ENCODE peak calls at places on chromosome 4, in ten cellular contexts. T, K, A, P, Z, U, Y, R, D and N are unnamed samples.

GRCh38 chr4:74161676-74162450 is 3.9 kb downstream of the MTHFD2L start:
- DNase-seq in T (no peak), K (no peak), A (no peak), P (no peak), Z (no peak), U (no peak), Y (no peak), R (no peak), D (no peak), N (no peak)

GRCh38 chr4:143559757-143560147 is 46.2 kb downstream of the SMARCA5 start:
- DNase-seq in T (no peak), K (no peak), A (no peak), P (no peak), Z (no peak), U (no peak), Y (no peak), R (peak; percentile 30), D (no peak), N (no peak)

GRCh38 chr4:64715741-64716140 is 306.5 kb upstream of the TECRL start:
- DNase-seq in T (no peak), K (no peak), A (no peak), P (no peak), Z (no peak), U (no peak), Y (no peak), R (no peak), D (no peak), N (no peak)

GRCh38 chr4:185395255-185395955 is at the start of gene LRP2BP:
- DNase-seq in T (peak; percentile 75), K (peak; percentile 41), A (peak; percentile 97), P (no peak), Z (no peak), U (no peak), Y (peak; percentile 90), R (no peak), D (no peak), N (no peak)

GRCh38 chr4:188138227-188138626 is 1.0 kb upstream of the TRIML1 start:
- DNase-seq in T (no peak), K (no peak), A (no peak), P (no peak), Z (no peak), U (no peak), Y (no peak), R (no peak), D (no peak), N (no peak)

GRCh38 chr4:24551492-24552330 is 32.6 kb downstream of the DHX15 start:
- DNase-seq in T (no peak), K (no peak), A (peak; percentile 32), P (no peak), Z (no peak), U (no peak), Y (no peak), R (no peak), D (no peak), N (no peak)

GRCh38 chr4:133058701-133059100 is 90.4 kb upstream of the PCDH10 start:
- DNase-seq in T (no peak), K (no peak), A (no peak), P (no peak), Z (no peak), U (no peak), Y (no peak), R (no peak), D (no peak), N (no peak)

GRCh38 chr4:8050555-8051206 is 107.9 kb downstream of the ABLIM2 start:
- DNase-seq in T (peak; percentile 13), K (no peak), A (peak; percentile 61), P (no peak), Z (no peak), U (peak; percentile 52), Y (no peak), R (peak; percentile 63), D (no peak), N (peak; percentile 87)

GRCh38 chr4:76611611-76612010 is 176.6 kb downstream of the SHROOM3 start:
- DNase-seq in T (no peak), K (peak; percentile 58), A (no peak), P (no peak), Z (no peak), U (no peak), Y (no peak), R (no peak), D (no peak), N (no peak)